ENCODE peak calls at places on chromosomes 7 and 10, in five cellular contexts. W, J, F, I and V are unnamed samples.

GRCh38 chr7:148078126-148078525 is 512.4 kb upstream of the C7orf33 start:
- DNase-seq in W (no peak), J (no peak), F (peak), I (no peak), V (no peak)

GRCh38 chr10:75431180-75432111 is at the start of gene LRMDA:
- DNase-seq in W (no peak), J (no peak), F (peak), I (no peak), V (no peak)

GRCh38 chr7:8305625-8306388 is 43.8 kb upstream of the ICA1 start:
- DNase-seq in W (no peak), J (no peak), F (no peak), I (no peak), V (no peak)

GRCh38 chr7:101096331-101096956 is 11.2 kb downstream of the TRIM56 start:
- DNase-seq in W (no peak), J (no peak), F (no peak), I (no peak), V (no peak)

GRCh38 chr7:91169819-91170218 is 94.4 kb upstream of the FZD1 start:
- DNase-seq in W (no peak), J (no peak), F (no peak), I (no peak), V (no peak)

GRCh38 chr7:86692755-86693154 is 49.0 kb downstream of the GRM3 start:
- DNase-seq in W (no peak), J (no peak), F (no peak), I (no peak), V (no peak)

GRCh38 chr7:32042900-32043299 is 27.3 kb downstream of the PDE1C start:
- DNase-seq in W (no peak), J (no peak), F (no peak), I (no peak), V (no peak)

GRCh38 chr10:100562008-100562672 is 26.4 kb downstream of the HIF1AN start:
- DNase-seq in W (peak), J (peak), F (peak), I (no peak), V (peak)

GRCh38 chr10:110820321-110820814 is 51.4 kb upstream of the PDCD4 start:
- DNase-seq in W (no peak), J (no peak), F (peak), I (no peak), V (no peak)

GRCh38 chr7:148540041-148540738 is 50.4 kb upstream of the C7orf33 start:
- DNase-seq in W (no peak), J (no peak), F (no peak), I (no peak), V (no peak)

GRCh38 chr7:142380064-142380463 is 122.2 kb upstream of the PRSS58 start:
- DNase-seq in W (no peak), J (no peak), F (no peak), I (no peak), V (no peak)

GRCh38 chr7:151038951-151039849 is 9.1 kb upstream of the ASIC3 start:
- DNase-seq in W (peak), J (peak), F (peak), I (peak), V (no peak)

GRCh38 chr7:504221-505081 is 15.2 kb downstream of the PDGFA start:
- DNase-seq in W (no peak), J (no peak), F (no peak), I (no peak), V (no peak)

GRCh38 chr10:73850863-73851461 is 23.4 kb downstream of the CAMK2G start:
- DNase-seq in W (no peak), J (no peak), F (peak), I (peak), V (no peak)

GRCh38 chr10:20287951-20288350 is 471.7 kb downstream of the PLXDC2 start:
- DNase-seq in W (no peak), J (no peak), F (no peak), I (no peak), V (no peak)

GRCh38 chr7:100818825-100819224 is 8.5 kb downstream of the EPHB4 start:
- DNase-seq in W (no peak), J (no peak), F (no peak), I (no peak), V (no peak)

GRCh38 chr7:112868609-112869008 is 78.4 kb upstream of the TMEM168 start:
- DNase-seq in W (no peak), J (no peak), F (no peak), I (no peak), V (no peak)

GRCh38 chr10:76736392-76736791 is 901.2 kb downstream of the KCNMA1 start:
- DNase-seq in W (no peak), J (no peak), F (no peak), I (no peak), V (no peak)

GRCh38 chr7:99622596-99622995 is 5.8 kb downstream of the ZSCAN25 start:
- DNase-seq in W (no peak), J (no peak), F (no peak), I (peak), V (no peak)

GRCh38 chr7:69699949-69700715 is 101.9 kb downstream of the AUTS2 start:
- DNase-seq in W (no peak), J (no peak), F (no peak), I (no peak), V (no peak)

GRCh38 chr7:128954150-128954549 is 16.4 kb downstream of the IRF5 start:
- DNase-seq in W (no peak), J (no peak), F (no peak), I (no peak), V (no peak)

GRCh38 chr10:100993986-100994708 is 5.5 kb upstream of the LZTS2 start:
- DNase-seq in W (no peak), J (no peak), F (no peak), I (no peak), V (no peak)